ENCODE peak calls at places on chromosomes 5 and 9, in nine cellular contexts. Z is CD4-positive, alpha-beta memory T cell; R is T follicular helper cell; W is Calu3; T is MM.1S; F is amniotic stem cell; E is breast epithelium; P is T-helper 2 cell; G is islet precursor cell. H is an unnamed sample.

GRCh38 chr9:121935744-121936143 is 157.4 kb downstream of the TTLL11 start:
- DNase-seq in W (no peak), T (no peak), E (no peak), Z (no peak), G (peak), R (no peak), P (no peak), F (no peak), H (no peak)

GRCh38 chr9:91182429-91182828 is 179.3 kb downstream of the AUH start:
- DNase-seq in R (no peak), E (no peak), T (no peak), G (peak), Z (no peak), P (no peak), F (no peak), W (peak), H (no peak)

GRCh38 chr5:421287-421880 is 21.6 kb upstream of the EXOC3 start:
- DNase-seq in E (no peak), Z (no peak), F (no peak), R (no peak), P (no peak), T (no peak), G (peak), W (no peak), H (no peak)

GRCh38 chr9:34992376-34992951 is 2.9 kb downstream of the DNAJB5 start:
- DNase-seq in T (no peak), F (peak), E (no peak), W (no peak), R (no peak), P (no peak), Z (no peak), G (peak), H (peak)

GRCh38 chr5:228886-229285 is 10.8 kb downstream of the SDHA start:
- DNase-seq in F (no peak), Z (no peak), R (no peak), P (no peak), W (no peak), G (no peak), T (no peak), E (no peak), H (no peak)

GRCh38 chr5:77167695-77168111 is 42.8 kb upstream of the PDE8B start:
- DNase-seq in T (no peak), G (no peak), R (no peak), F (peak), P (no peak), W (no peak), Z (no peak), E (no peak), H (no peak)

GRCh38 chr5:149632311-149633251 is 51.3 kb downstream of the ARHGEF37 start:
- DNase-seq in F (no peak), P (no peak), E (no peak), W (peak), G (no peak), Z (no peak), T (no peak), R (no peak), H (peak)

GRCh38 chr5:141788296-141788980 is 89.8 kb downstream of the PCDH1 start:
- DNase-seq in E (no peak), P (no peak), R (no peak), T (no peak), W (no peak), Z (no peak), F (no peak), G (no peak), H (no peak)

GRCh38 chr5:38167562-38167996 is 90.8 kb upstream of the EGFLAM start:
- DNase-seq in G (peak), Z (no peak), T (no peak), W (no peak), R (no peak), P (no peak), E (no peak), F (no peak), H (no peak)

GRCh38 chr5:16733597-16733996 is 116.8 kb upstream of the RETREG1 start:
- DNase-seq in W (no peak), G (peak), T (no peak), E (no peak), R (no peak), Z (no peak), P (no peak), F (no peak), H (no peak)

GRCh38 chr5:121949885-121950284 is 11.9 kb upstream of the SRFBP1 start:
- DNase-seq in W (peak), R (no peak), E (no peak), F (peak), Z (no peak), G (no peak), P (no peak), T (peak), H (no peak)

GRCh38 chr9:99031994-99032393 is 72.9 kb upstream of the TGFBR1 start:
- DNase-seq in T (no peak), W (no peak), E (no peak), Z (no peak), P (no peak), F (no peak), R (no peak), G (no peak), H (peak)

GRCh38 chr5:65816729-65817128 is 94.7 kb downstream of the NLN start:
- DNase-seq in W (no peak), Z (no peak), F (no peak), T (no peak), G (no peak), E (no peak), P (no peak), R (no peak), H (no peak)

GRCh38 chr5:116763987-116764866 is 189.6 kb upstream of the SEMA6A start:
- DNase-seq in Z (no peak), F (no peak), P (no peak), R (no peak), E (no peak), W (peak), T (peak), G (peak), H (no peak)

GRCh38 chr9:20685769-20686168 is 1.7 kb downstream of the FOCAD start:
- DNase-seq in F (no peak), E (no peak), Z (no peak), P (no peak), R (no peak), G (no peak), W (no peak), T (no peak), H (no peak)

GRCh38 chr5:116480894-116481510 is 93.6 kb downstream of the SEMA6A start:
- DNase-seq in G (no peak), R (no peak), E (no peak), F (no peak), Z (no peak), P (no peak), T (no peak), W (no peak), H (no peak)

GRCh38 chr9:126886194-126886830 is 25.9 kb downstream of the ZBTB34 start:
- DNase-seq in E (no peak), F (no peak), W (no peak), R (no peak), G (no peak), P (no peak), T (no peak), Z (no peak), H (no peak)

GRCh38 chr5:150656191-150657132 is 4.6 kb upstream of the MYOZ3 start:
- DNase-seq in T (peak), R (peak), P (peak), W (peak), E (peak), G (peak), F (no peak), Z (peak), H (peak)

GRCh38 chr9:114401344-114401743 is 13.6 kb upstream of the AKNA start:
- DNase-seq in P (no peak), Z (no peak), W (no peak), T (no peak), E (no peak), R (no peak), G (peak), F (no peak), H (no peak)

GRCh38 chr9:35945341-35946018 is 12.5 kb downstream of the OR2S2 start:
- DNase-seq in R (peak), W (peak), E (peak), Z (peak), F (peak), T (peak), G (peak), P (peak), H (peak)

GRCh38 chr5:128903550-128903949 is 61.7 kb upstream of the SLC27A6 start:
- DNase-seq in P (no peak), W (no peak), T (no peak), R (no peak), F (no peak), Z (no peak), E (no peak), G (no peak), H (no peak)

GRCh38 chr9:91489391-91489899 is 65.8 kb upstream of the NFIL3 start:
- DNase-seq in G (no peak), E (no peak), P (no peak), Z (no peak), T (no peak), W (no peak), R (no peak), F (no peak), H (peak)

GRCh38 chr9:114289571-114290481 is 33.1 kb upstream of the ORM1 start:
- DNase-seq in F (no peak), Z (no peak), W (no peak), G (peak), T (no peak), R (no peak), P (no peak), E (peak), H (peak)

GRCh38 chr5:113507601-113508000 is 5.9 kb upstream of the YTHDC2 start:
- DNase-seq in F (no peak), T (no peak), P (no peak), Z (no peak), W (no peak), R (no peak), G (no peak), E (no peak), H (no peak)

GRCh38 chr5:2899311-2899710 is 147.8 kb upstream of the IRX2 start:
- DNase-seq in W (no peak), T (peak), F (no peak), Z (no peak), R (no peak), P (no peak), E (no peak), G (peak), H (no peak)

GRCh38 chr5:143682788-143683419 is 129.1 kb upstream of the HMHB1 start:
- DNase-seq in T (no peak), F (no peak), G (no peak), E (no peak), R (no peak), W (no peak), P (no peak), Z (no peak), H (no peak)

GRCh38 chr5:55304584-55304983 is 2.9 kb downstream of the DHX29 start:
- DNase-seq in F (no peak), G (no peak), P (no peak), R (no peak), W (no peak), E (no peak), Z (no peak), T (no peak), H (no peak)

GRCh38 chr5:61450170-61450815 is 118.2 kb downstream of the ZSWIM6 start:
- DNase-seq in G (peak), F (peak), T (no peak), W (peak), E (no peak), R (no peak), P (no peak), Z (no peak), H (no peak)

GRCh38 chr5:75668988-75669760 is 48.1 kb downstream of the POC5 start:
- DNase-seq in T (peak), P (no peak), E (no peak), G (peak), R (no peak), W (peak), F (no peak), Z (peak), H (peak)

GRCh38 chr5:113489299-113489698 is 1.0 kb upstream of the MCC start:
- DNase-seq in F (peak), P (peak), E (no peak), Z (peak), W (peak), G (peak), R (no peak), T (peak), H (no peak)

GRCh38 chr9:70405808-70406445 is 8.5 kb downstream of the KLF9 start:
- DNase-seq in T (no peak), R (no peak), Z (no peak), W (no peak), F (no peak), P (no peak), E (no peak), G (peak), H (no peak)

GRCh38 chr5:75441560-75441959 is 69.9 kb downstream of the CERT1 start:
- DNase-seq in G (no peak), R (no peak), Z (no peak), P (no peak), T (no peak), W (no peak), E (no peak), F (no peak), H (no peak)

GRCh38 chr5:111469293-111469896 is 42.9 kb downstream of the STARD4 start:
- DNase-seq in G (no peak), W (no peak), F (no peak), Z (no peak), P (no peak), E (no peak), R (no peak), T (no peak), H (no peak)

H was measured in stimulated activated CD8-positive, alpha-beta memory T cell treated with anti-CD3 and anti-CD28 coated beads, Interleukin-4, amount 100 ng/mL, for 48 hours.